ENCODE peak calls at places on chromosomes 5 and 9, in five cellular contexts. L, H, E, X and S are unnamed samples.

GRCh38 chr5:34627794-34628193 is 28.3 kb upstream of the RAI14 start:
- DNase-seq in H (no peak), L (no peak), E (no peak), X (no peak), S (no peak)

GRCh38 chr5:31113101-31113500 is 80.4 kb upstream of the CDH6 start:
- DNase-seq in H (no peak), L (peak), X (no peak), E (no peak), S (no peak)

GRCh38 chr5:139849501-139849900 is 53.9 kb downstream of the PSD2 start:
- DNase-seq in H (peak), L (no peak), E (no peak), X (no peak), S (no peak)

GRCh38 chr9:72092820-72093219 is 32.4 kb upstream of the C9orf57 start:
- DNase-seq in X (no peak), E (no peak), H (no peak), L (no peak), S (no peak)

GRCh38 chr5:163399923-163400322 is 37.5 kb upstream of the CCNG1 start:
- DNase-seq in X (no peak), L (no peak), H (no peak), E (no peak), S (no peak)

GRCh38 chr9:127505396-127506116 is 54.2 kb downstream of the LRSAM1 start:
- DNase-seq in L (peak), H (no peak), X (no peak), E (no peak), S (peak)

GRCh38 chr9:125444956-125445506 is 183.4 kb downstream of the GAPVD1 start:
- DNase-seq in L (no peak), X (no peak), H (no peak), E (no peak), S (no peak)

GRCh38 chr5:139410886-139411835 is 7.3 kb upstream of the SPATA24 start:
- DNase-seq in X (no peak), H (no peak), L (no peak), E (no peak), S (peak)

GRCh38 chr5:125485003-125485641 is 738.7 kb upstream of the ZNF608 start:
- DNase-seq in H (no peak), E (no peak), L (peak), X (no peak), S (no peak)

GRCh38 chr9:114012126-114012525 is 66.0 kb downstream of the AMBP start:
- DNase-seq in L (no peak), H (no peak), X (no peak), E (no peak), S (peak)

GRCh38 chr9:13569706-13570423 is 290.4 kb upstream of the MPDZ start:
- DNase-seq in L (no peak), H (no peak), X (no peak), E (no peak), S (no peak)

GRCh38 chr5:175775416-175775815 is 96.0 kb upstream of the CPLX2 start:
- DNase-seq in X (no peak), H (no peak), L (no peak), E (no peak), S (no peak)

GRCh38 chr5:138033916-138034315 is 1.0 kb upstream of the FAM13B start:
- DNase-seq in L (no peak), X (no peak), H (no peak), E (no peak), S (no peak)

GRCh38 chr5:54821445-54822330 is 163.7 kb downstream of the ESM1 start:
- DNase-seq in X (no peak), L (no peak), H (no peak), E (no peak), S (no peak)

GRCh38 chr9:34654317-34655083 is 2.5 kb downstream of the IL11RA start:
- DNase-seq in H (peak), L (no peak), E (no peak), X (no peak), S (peak)

GRCh38 chr5:139814191-139814601 is 18.6 kb downstream of the PSD2 start:
- DNase-seq in X (no peak), E (no peak), H (no peak), L (no peak), S (no peak)

GRCh38 chr9:88533951-88534455 is 975 bp upstream of the NXNL2 start:
- DNase-seq in X (no peak), L (peak), H (peak), E (peak), S (no peak)

GRCh38 chr9:125633116-125633743 is 73.8 kb downstream of the MAPKAP1 start:
- DNase-seq in X (no peak), H (no peak), E (no peak), L (no peak), S (no peak)

GRCh38 chr9:13358128-13358527 is 78.6 kb upstream of the MPDZ start:
- DNase-seq in L (no peak), H (no peak), E (no peak), X (no peak), S (no peak)

GRCh38 chr9:126423022-126423708 is 96.5 kb downstream of the MVB12B start:
- DNase-seq in X (no peak), L (no peak), H (no peak), E (no peak), S (no peak)

GRCh38 chr5:57539281-57539701 is 56.7 kb upstream of the ACTBL2 start:
- DNase-seq in L (no peak), H (no peak), E (no peak), X (no peak), S (no peak)